ENCODE peak calls at places on chromosome 18, in four cellular contexts. C, V, B and L are unnamed samples.

GRCh38 chr18:50715919-50716318 is 103.9 kb downstream of the MRO start:
- DNase-seq in C (no peak), V (no peak), B (no peak), L (no peak)

GRCh38 chr18:55251186-55251995 is 292.1 kb upstream of the CCDC68 start:
- DNase-seq in C (no peak), V (no peak), B (peak), L (no peak)

GRCh38 chr18:2967820-2968219 is 45.1 kb downstream of the LPIN2 start:
- DNase-seq in C (no peak), V (no peak), B (no peak), L (no peak)

GRCh38 chr18:5895886-5896740 is 791 bp upstream of the TMEM200C start:
- DNase-seq in C (no peak), V (no peak), B (peak), L (no peak)

GRCh38 chr18:36578871-36579270 is 249.9 kb downstream of the TPGS2 start:
- DNase-seq in C (no peak), V (no peak), B (no peak), L (no peak)

GRCh38 chr18:77000527-77000926 is 132.1 kb downstream of the MBP start:
- DNase-seq in C (peak), V (no peak), B (peak), L (no peak)

GRCh38 chr18:474416-474815 is 26.1 kb downstream of the COLEC12 start:
- DNase-seq in C (no peak), V (no peak), B (no peak), L (no peak)

GRCh38 chr18:8424917-8425725 is 184.1 kb upstream of the RAB12 start:
- DNase-seq in C (no peak), V (peak), B (no peak), L (no peak)

GRCh38 chr18:6881034-6881800 is 151.7 kb downstream of the ARHGAP28 start:
- DNase-seq in C (no peak), V (no peak), B (no peak), L (no peak)

GRCh38 chr18:52063923-52064322 is 276.1 kb upstream of the DCC start:
- DNase-seq in C (no peak), V (no peak), B (no peak), L (no peak)

GRCh38 chr18:12837747-12838146 is 46.3 kb downstream of the PTPN2 start:
- DNase-seq in C (no peak), V (no peak), B (no peak), L (no peak)

GRCh38 chr18:12657849-12658829 is at the start of gene SPIRE1:
- DNase-seq in C (peak), V (peak), B (peak), L (no peak)

GRCh38 chr18:47750889-47751423 is 179.5 kb downstream of the SMAD2 start:
- DNase-seq in C (no peak), V (no peak), B (no peak), L (no peak)
- TF ChIP-seq TARDBP in C (no peak), V (no peak), B (no peak), L (no peak)

GRCh38 chr18:45951021-45951714 is 16.0 kb downstream of the EPG5 start:
- DNase-seq in C (no peak), V (no peak), B (no peak), L (no peak)
- TF ChIP-seq TARDBP in C (no peak), V (no peak), B (no peak), L (no peak)

GRCh38 chr18:48720655-48721025 is 181.8 kb downstream of the CTIF start:
- DNase-seq in C (no peak), V (no peak), B (no peak), L (no peak)

GRCh38 chr18:48719988-48720654 is 181.3 kb downstream of the CTIF start:
- DNase-seq in C (peak), V (no peak), B (no peak), L (no peak)

GRCh38 chr18:48723016-48723415 is 184.2 kb downstream of the CTIF start:
- DNase-seq in C (no peak), V (no peak), B (no peak), L (no peak)

GRCh38 chr18:48719388-48719787 is 180.6 kb downstream of the CTIF start:
- DNase-seq in C (no peak), V (no peak), B (no peak), L (no peak)

GRCh38 chr18:48721308-48721707 is 182.5 kb downstream of the CTIF start:
- DNase-seq in C (no peak), V (no peak), B (no peak), L (no peak)
- TF ChIP-seq TARDBP in C (no peak), V (no peak), B (no peak), L (no peak)

GRCh38 chr18:26332991-26333390 is 106.7 kb downstream of the TAF4B start:
- DNase-seq in C (no peak), V (no peak), B (no peak), L (no peak)

GRCh38 chr18:26322892-26323653 is 96.8 kb downstream of the TAF4B start:
- DNase-seq in C (no peak), V (peak), B (no peak), L (no peak)

DNA sequence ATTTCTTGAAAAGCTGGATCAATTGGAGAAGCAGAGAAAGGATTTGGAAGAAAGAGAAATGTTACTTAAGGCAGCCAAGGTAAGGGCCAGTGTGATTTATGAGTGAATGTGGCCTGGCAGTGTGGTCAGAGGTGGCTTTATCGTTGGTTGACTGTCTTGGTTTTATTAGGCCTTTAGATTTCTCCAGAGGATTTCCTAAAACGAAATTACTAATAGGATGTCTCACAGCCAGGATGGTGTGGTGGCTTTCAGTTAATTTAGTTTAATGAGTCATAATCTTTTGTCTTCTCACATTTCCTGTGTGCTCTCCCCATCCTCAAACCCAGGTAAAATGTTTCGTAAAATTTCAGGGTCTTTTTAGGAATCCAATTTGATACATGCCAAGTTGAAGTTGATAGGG is 100.8 kb downstream of the TAF4B start:
- DNase-seq in C (no peak), V (no peak), B (no peak), L (no peak)
- TF ChIP-seq TARDBP in C (no peak), V (no peak), B (no peak), L (no peak)

DNA sequence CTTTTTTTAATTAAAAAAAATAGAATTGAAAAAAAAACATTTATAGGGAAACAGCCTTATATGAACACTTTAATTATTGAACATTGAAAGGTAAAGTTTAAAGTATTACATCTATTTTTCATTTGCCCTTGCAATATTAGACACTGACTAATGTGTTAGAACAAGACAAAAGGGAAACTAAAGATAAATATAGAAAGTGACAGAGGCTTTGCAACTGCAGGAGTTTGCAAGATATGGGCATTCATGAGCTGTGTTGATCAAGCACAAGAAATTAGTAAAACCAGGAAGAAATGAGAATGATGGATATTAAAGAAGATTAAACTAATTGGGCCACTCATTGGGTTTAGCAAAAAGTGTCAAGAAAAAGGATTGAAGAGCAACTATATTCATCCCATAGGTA is 1097.7 kb upstream of the CELF4 start:
- DNase-seq in C (no peak), V (no peak), B (no peak), L (no peak)
- TF ChIP-seq TARDBP in C (no peak), V (no peak), B (no peak), L (no peak)